ENCODE peak calls at places on chromosome 20, in five cellular contexts. B, S, N, R and O are unnamed samples.

GRCh38 chr20:12911372-12911771 is 97.4 kb upstream of the SPTLC3 start:
- DNase-seq in N (no peak), S (no peak), B (no peak), R (no peak), O (no peak)

GRCh38 chr20:44218441-44218840 is 7.9 kb upstream of the OSER1 start:
- DNase-seq in N (no peak), S (no peak), R (no peak), B (no peak), O (no peak)

GRCh38 chr20:48523191-48523757 is 304.5 kb downstream of the PREX1 start:
- DNase-seq in R (no peak), B (peak), S (peak), N (peak), O (peak)

GRCh38 chr20:59439243-59439642 is 138.8 kb downstream of the EDN3 start:
- DNase-seq in N (peak), B (no peak), R (no peak), S (no peak), O (no peak)

GRCh38 chr20:42604998-42605970 is 584.4 kb downstream of the PTPRT start:
- DNase-seq in N (no peak), S (no peak), R (no peak), B (no peak), O (no peak)

GRCh38 chr20:47265984-47266383 is 90.5 kb downstream of the ZMYND8 start:
- DNase-seq in R (no peak), S (no peak), B (no peak), N (no peak), O (no peak)

GRCh38 chr20:48143435-48144081 is 358.3 kb upstream of the SULF2 start:
- DNase-seq in N (no peak), R (no peak), B (no peak), S (no peak), O (no peak)

GRCh38 chr20:35899064-35899463 is 55.2 kb downstream of the SCAND1 start:
- DNase-seq in B (no peak), R (no peak), N (no peak), S (no peak), O (no peak)

GRCh38 chr20:16393297-16393696 is 180.0 kb downstream of the KIF16B start:
- DNase-seq in R (no peak), N (no peak), S (no peak), B (no peak), O (no peak)

GRCh38 chr20:44109951-44110361 is 77.0 kb downstream of the JPH2 start:
- DNase-seq in R (no peak), B (no peak), S (no peak), N (peak), O (no peak)

GRCh38 chr20:12068146-12068545 is 150.5 kb downstream of the BTBD3 start:
- DNase-seq in S (no peak), R (no peak), B (no peak), N (no peak), O (no peak)

GRCh38 chr20:57898332-57898731 is 188.5 kb upstream of the PMEPA1 start:
- DNase-seq in R (no peak), B (no peak), N (no peak), S (no peak), O (no peak)

GRCh38 chr20:33569290-33570094 is 79.6 kb downstream of the CBFA2T2 start:
- DNase-seq in R (no peak), S (no peak), N (no peak), B (no peak), O (no peak)

GRCh38 chr20:39076958-39077357 is 114.8 kb downstream of the DHX35 start:
- DNase-seq in R (no peak), B (no peak), N (no peak), S (no peak), O (no peak)

GRCh38 chr20:39899881-39900280 is 789.2 kb downstream of the MAFB start:
- DNase-seq in S (no peak), N (no peak), B (no peak), R (no peak), O (no peak)

GRCh38 chr20:38355161-38356012 is 9.1 kb downstream of the LBP start:
- DNase-seq in B (no peak), R (no peak), S (no peak), N (no peak), O (no peak)

GRCh38 chr20:45419188-45420091 is 3.5 kb downstream of the PIGT start:
- DNase-seq in N (no peak), B (peak), S (peak), R (peak), O (peak)

GRCh38 chr20:44354979-44355502 is 458 bp upstream of the HNF4A start:
- DNase-seq in B (no peak), S (no peak), N (no peak), R (no peak), O (no peak)

GRCh38 chr20:17806107-17806506 is 106.3 kb downstream of the BANF2 start:
- DNase-seq in B (no peak), R (no peak), N (no peak), S (no peak), O (no peak)

GRCh38 chr20:45917790-45918141 is 5.8 kb upstream of the PLTP start:
- DNase-seq in R (no peak), N (no peak), S (peak), B (no peak), O (peak)

GRCh38 chr20:47099749-47100515 is 205.3 kb downstream of the EYA2 start:
- DNase-seq in R (no peak), S (peak), N (no peak), B (no peak), O (peak)

GRCh38 chr20:58538752-58539151 is 23.6 kb upstream of the APCDD1L start:
- DNase-seq in R (no peak), N (no peak), S (peak), B (no peak), O (peak)

GRCh38 chr20:40562031-40562430 is 127.0 kb downstream of the MAFB start:
- DNase-seq in B (no peak), S (peak), N (peak), R (no peak), O (no peak)

GRCh38 chr20:23401051-23401450 is 20.2 kb downstream of the NAPB start:
- DNase-seq in N (no peak), S (no peak), R (no peak), B (no peak), O (no peak)

GRCh38 chr20:23396961-23397620 is 24.2 kb downstream of the NAPB start:
- DNase-seq in R (no peak), S (peak), B (no peak), N (no peak), O (peak)

GRCh38 chr20:23403721-23404120 is 17.6 kb downstream of the NAPB start:
- DNase-seq in N (no peak), S (no peak), R (no peak), B (no peak), O (no peak)

GRCh38 chr20:23397961-23398360 is 23.3 kb downstream of the NAPB start:
- DNase-seq in B (no peak), R (no peak), N (no peak), S (peak), O (peak)

DNA sequence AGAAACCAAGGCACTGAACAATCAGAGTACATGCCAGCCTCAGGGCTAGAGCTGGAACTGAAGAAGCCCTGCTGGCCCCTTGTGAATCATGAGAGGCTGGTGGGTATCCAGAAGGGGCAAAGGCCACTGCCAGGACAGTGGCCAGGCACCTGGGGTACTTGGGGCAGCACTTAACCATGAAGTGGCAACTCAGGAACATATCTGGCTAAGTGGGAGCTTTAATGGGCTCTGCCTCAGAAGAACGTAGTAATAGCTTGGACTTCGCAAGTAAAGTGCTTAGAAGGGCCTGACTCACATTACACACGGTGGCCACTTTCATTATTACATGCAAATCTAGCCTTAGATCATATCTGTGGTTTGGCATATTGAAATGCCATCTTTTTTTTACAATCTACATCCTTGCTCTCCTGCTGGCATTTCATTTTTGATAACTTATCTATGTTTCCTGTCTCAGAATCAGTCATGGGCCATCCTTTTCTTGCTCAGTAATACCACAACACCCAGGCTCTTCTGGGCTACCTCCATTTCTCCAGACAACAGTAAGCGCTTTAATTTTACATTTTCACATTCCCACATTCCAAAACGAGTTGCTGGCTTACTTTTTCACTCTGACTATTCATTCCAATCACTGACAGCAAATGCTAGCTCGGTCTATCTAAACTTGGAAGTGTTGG is 21.6 kb downstream of the NAPB start:
- DNase-seq in S (peak), N (no peak), R (no peak), B (peak), O (peak)
- TF ChIP-seq CTCF in S (no peak), N (no peak), R (no peak), B (peak), O (no peak)

GRCh38 chr20:50237349-50237748 is 46.7 kb downstream of the CEBPB start:
- DNase-seq in R (no peak), S (no peak), B (no peak), N (no peak), O (no peak)

GRCh38 chr20:50240092-50240491 is 49.5 kb downstream of the CEBPB start:
- DNase-seq in R (no peak), N (no peak), B (no peak), S (no peak), O (no peak)

GRCh38 chr20:50234288-50234687 is 43.7 kb downstream of the CEBPB start:
- DNase-seq in B (no peak), R (no peak), N (no peak), S (no peak), O (no peak)

GRCh38 chr20:50242178-50242514 is 51.5 kb downstream of the CEBPB start:
- DNase-seq in N (no peak), R (no peak), S (no peak), B (no peak), O (no peak)

GRCh38 chr20:50238081-50238800 is 47.6 kb downstream of the CEBPB start:
- DNase-seq in S (no peak), B (no peak), N (no peak), R (no peak), O (no peak)
- H3K4me3 ChIP-seq in S (no peak), B (no peak), N (no peak), R (no peak), O (no peak)

GRCh38 chr20:53743607-53744260 is 150.1 kb upstream of the ZNF217 start:
- DNase-seq in R (no peak), N (peak), S (no peak), B (no peak), O (no peak)
- TF ChIP-seq CTCF in R (no peak), N (no peak), S (no peak), B (no peak), O (no peak)

GRCh38 chr20:50110141-50111047 is 2.6 kb downstream of the UBE2V1 start:
- DNase-seq in R (peak), B (no peak), N (no peak), S (peak), O (no peak)
- H3K4me3 ChIP-seq in R (peak), B (no peak), N (peak), S (peak), O (peak)

GRCh38 chr20:865379-865778 is 31.9 kb downstream of the FAM110A start:
- DNase-seq in S (no peak), N (no peak), B (no peak), R (no peak), O (no peak)
- TF ChIP-seq CTCF in S (no peak), N (no peak), B (no peak), R (no peak), O (no peak)

GRCh38 chr20:63958964-63959698 is 2.9 kb upstream of the UCKL1 start:
- DNase-seq in B (no peak), N (no peak), S (no peak), R (no peak), O (no peak)

GRCh38 chr20:63957690-63958441 is 1.6 kb upstream of the UCKL1 start:
- DNase-seq in B (no peak), N (peak), S (peak), R (no peak), O (no peak)

GRCh38 chr20:63961664-63962425 is 5.6 kb upstream of the UCKL1 start:
- DNase-seq in B (no peak), S (no peak), N (no peak), R (no peak), O (no peak)

GRCh38 chr20:63958471-63958870 is 2.3 kb upstream of the UCKL1 start:
- DNase-seq in R (no peak), S (no peak), N (no peak), B (no peak), O (no peak)

DNA sequence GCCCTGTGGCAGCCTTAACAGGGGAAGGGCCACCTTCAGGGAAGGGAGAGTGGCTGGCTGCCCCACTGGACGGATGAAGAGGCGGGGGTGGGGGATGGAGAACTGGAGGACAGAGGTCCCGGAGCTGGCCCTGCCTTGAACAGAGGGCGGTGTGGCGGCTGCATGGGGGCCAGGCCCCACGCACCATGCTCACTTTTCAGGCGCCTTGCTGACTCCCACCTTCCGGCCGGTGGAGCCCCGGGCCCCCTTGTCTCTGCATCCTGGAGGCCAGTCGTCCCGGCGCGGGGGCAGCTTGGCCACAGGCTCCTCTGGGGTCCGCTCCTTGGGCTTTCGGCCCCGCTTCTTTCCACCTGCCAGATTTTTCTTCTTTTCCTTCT is 3.5 kb upstream of the UCKL1 start:
- DNase-seq in N (no peak), S (no peak), B (no peak), R (no peak), O (no peak)
- H3K4me3 ChIP-seq in N (no peak), S (no peak), B (no peak), R (no peak), O (no peak)

DNA sequence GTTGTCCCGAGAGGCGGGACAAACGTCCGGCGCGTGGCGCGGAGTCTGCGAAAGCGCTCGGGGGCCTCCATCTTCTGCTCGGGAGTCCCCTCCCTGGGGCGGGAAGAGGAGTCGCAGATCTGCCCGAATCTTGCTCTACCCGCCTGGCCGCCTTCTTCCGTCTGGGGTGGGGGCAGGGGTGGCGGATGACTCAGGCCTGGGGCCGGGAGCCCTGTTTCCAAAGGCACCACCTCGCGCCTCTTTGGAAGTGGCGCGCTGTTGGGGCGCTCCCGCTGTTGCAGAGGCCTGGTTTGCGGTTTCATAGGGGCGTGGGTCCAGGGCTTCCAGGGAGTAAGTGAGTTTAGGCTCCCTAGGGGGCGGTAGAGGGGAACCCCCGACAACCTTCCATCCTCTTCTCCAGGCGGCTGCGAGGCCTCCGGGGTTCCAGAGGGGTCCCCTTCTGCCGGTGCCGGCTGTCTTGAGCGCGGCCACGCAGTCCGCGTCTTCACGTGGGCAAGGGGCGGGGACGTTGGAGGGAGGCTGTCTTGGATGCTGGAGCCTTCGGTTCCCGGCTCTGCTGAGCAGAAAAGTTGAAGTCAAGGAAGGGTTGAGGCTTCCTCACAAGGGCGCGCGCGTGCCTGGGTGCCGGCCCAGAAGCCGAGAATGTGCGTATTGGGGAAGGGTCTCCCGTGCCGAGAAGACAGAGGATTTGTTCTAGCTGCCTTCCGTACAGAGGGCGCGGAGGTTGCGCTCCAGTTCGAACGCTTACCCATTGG is 2.6 kb upstream of the TFAP2C start:
- DNase-seq in B (no peak), R (no peak), S (peak), N (peak), O (peak)
- TF ChIP-seq CTCF in B (peak), R (no peak), S (peak), N (peak), O (peak)